ENCODE peak calls at places on chromosomes 4 and X, in five cellular contexts. One of them, this sample, is unnamed.

GRCh38 chr4:56737666-56738065 is 56.6 kb upstream of the HOPX start:
- DNase-seq in left ventricle myocardium superior: no peak
- DNase-seq in activated T-cell treated with anti-CD3 and anti-CD28 coated beads for 1 hour: no peak
- DNase-seq in T-helper 1 cell: no peak
- DNase-seq in amniotic stem cell: no peak
- DNase-seq in this sample: no peak

GRCh38 chr4:83150563-83151330 is 36.2 kb upstream of the PLAC8 start:
- DNase-seq in left ventricle myocardium superior: no peak
- DNase-seq in activated T-cell treated with anti-CD3 and anti-CD28 coated beads for 1 hour: no peak
- DNase-seq in T-helper 1 cell: no peak
- DNase-seq in amniotic stem cell: no peak
- DNase-seq in this sample: no peak

GRCh38 chr4:128811571-128812359 is 2.3 kb downstream of the JADE1 start:
- DNase-seq in left ventricle myocardium superior: peak
- DNase-seq in activated T-cell treated with anti-CD3 and anti-CD28 coated beads for 1 hour: peak
- DNase-seq in T-helper 1 cell: peak
- DNase-seq in amniotic stem cell: peak
- DNase-seq in this sample: peak

GRCh38 chr4:100875296-100876040 is 357.6 kb upstream of the EMCN start:
- DNase-seq in left ventricle myocardium superior: no peak
- DNase-seq in activated T-cell treated with anti-CD3 and anti-CD28 coated beads for 1 hour: no peak
- DNase-seq in T-helper 1 cell: no peak
- DNase-seq in amniotic stem cell: no peak
- DNase-seq in this sample: no peak

GRCh38 chr4:80094191-80094590 is 21.2 kb upstream of the ANTXR2 start:
- DNase-seq in left ventricle myocardium superior: no peak
- DNase-seq in activated T-cell treated with anti-CD3 and anti-CD28 coated beads for 1 hour: no peak
- DNase-seq in T-helper 1 cell: no peak
- DNase-seq in amniotic stem cell: no peak
- DNase-seq in this sample: no peak

GRCh38 chr4:147336252-147336651 is 144.6 kb upstream of the EDNRA start:
- DNase-seq in left ventricle myocardium superior: no peak
- DNase-seq in activated T-cell treated with anti-CD3 and anti-CD28 coated beads for 1 hour: no peak
- DNase-seq in T-helper 1 cell: no peak
- DNase-seq in amniotic stem cell: no peak
- DNase-seq in this sample: no peak

GRCh38 chr4:170386974-170387373 is 297.2 kb upstream of the AADAT start:
- DNase-seq in left ventricle myocardium superior: no peak
- DNase-seq in activated T-cell treated with anti-CD3 and anti-CD28 coated beads for 1 hour: no peak
- DNase-seq in T-helper 1 cell: no peak
- DNase-seq in amniotic stem cell: peak
- DNase-seq in this sample: no peak

GRCh38 chrX:137236837-137237236 is 203.0 kb upstream of the GPR101 start:
- DNase-seq in left ventricle myocardium superior: no peak
- DNase-seq in activated T-cell treated with anti-CD3 and anti-CD28 coated beads for 1 hour: no peak
- DNase-seq in T-helper 1 cell: no peak
- DNase-seq in amniotic stem cell: no peak
- DNase-seq in this sample: no peak

GRCh38 chr4:158121203-158121586 is 51.6 kb downstream of the GASK1B start:
- DNase-seq in left ventricle myocardium superior: no peak
- DNase-seq in activated T-cell treated with anti-CD3 and anti-CD28 coated beads for 1 hour: no peak
- DNase-seq in T-helper 1 cell: no peak
- DNase-seq in amniotic stem cell: peak
- DNase-seq in this sample: no peak

GRCh38 chr4:183254162-183254561 is 65.9 kb downstream of the CLDN22 start:
- DNase-seq in left ventricle myocardium superior: no peak
- DNase-seq in activated T-cell treated with anti-CD3 and anti-CD28 coated beads for 1 hour: no peak
- DNase-seq in T-helper 1 cell: no peak
- DNase-seq in amniotic stem cell: no peak
- DNase-seq in this sample: no peak

GRCh38 chr4:140884431-140885058 is 128.4 kb upstream of the TBC1D9 start:
- DNase-seq in left ventricle myocardium superior: no peak
- DNase-seq in activated T-cell treated with anti-CD3 and anti-CD28 coated beads for 1 hour: no peak
- DNase-seq in T-helper 1 cell: no peak
- DNase-seq in amniotic stem cell: peak
- DNase-seq in this sample: no peak

GRCh38 chrX:20718592-20718991 is 451.9 kb upstream of the RPS6KA3 start:
- DNase-seq in left ventricle myocardium superior: no peak
- DNase-seq in activated T-cell treated with anti-CD3 and anti-CD28 coated beads for 1 hour: no peak
- DNase-seq in T-helper 1 cell: no peak
- DNase-seq in amniotic stem cell: no peak
- DNase-seq in this sample: no peak

GRCh38 chrX:107483976-107484726 is 34.7 kb downstream of the FRMPD3 start:
- DNase-seq in left ventricle myocardium superior: peak
- DNase-seq in activated T-cell treated with anti-CD3 and anti-CD28 coated beads for 1 hour: no peak
- DNase-seq in T-helper 1 cell: no peak
- DNase-seq in amniotic stem cell: no peak
- DNase-seq in this sample: no peak

GRCh38 chr4:103996637-103997036 is 276.9 kb upstream of the TACR3 start:
- DNase-seq in left ventricle myocardium superior: no peak
- DNase-seq in activated T-cell treated with anti-CD3 and anti-CD28 coated beads for 1 hour: no peak
- DNase-seq in T-helper 1 cell: no peak
- DNase-seq in amniotic stem cell: no peak
- DNase-seq in this sample: no peak

This sample was measured in effector CD4-positive, alpha-beta T cell.